ENCODE peak calls at places on chromosome 16, in six cellular contexts. One of them, this sample, is unnamed.

GRCh38 chr16:49811630-49812334 is 44.1 kb downstream of the ZNF423 start:
- DNase-seq in EL: no peak
- DNase-seq in smooth muscle cell of the brain vasculature: no peak
- DNase-seq in ELF-1: peak; percentile 65
- DNase-seq in hypothalamus: no peak
- DNase-seq in stimulated activated CD8-positive, alpha-beta memory T cell treated with anti-CD3 and anti-CD28 coated beads, Interleukin-4, amount 100 ng/mL, for 1 hour: no peak
- DNase-seq in this sample: no peak

GRCh38 chr16:50354629-50355456 is 13.9 kb downstream of the BRD7 start:
- DNase-seq in stimulated activated CD8-positive, alpha-beta memory T cell treated with anti-CD3 and anti-CD28 coated beads, Interleukin-4, amount 100 ng/mL, for 1 hour: no peak
- DNase-seq in hypothalamus: no peak
- DNase-seq in ELF-1: no peak
- DNase-seq in EL: peak; percentile 8
- DNase-seq in smooth muscle cell of the brain vasculature: no peak
- DNase-seq in this sample: no peak

GRCh38 chr16:23026777-23027362 is 122.4 kb downstream of the USP31 start:
- DNase-seq in ELF-1: peak; percentile 61
- DNase-seq in stimulated activated CD8-positive, alpha-beta memory T cell treated with anti-CD3 and anti-CD28 coated beads, Interleukin-4, amount 100 ng/mL, for 1 hour: no peak
- DNase-seq in hypothalamus: no peak
- DNase-seq in smooth muscle cell of the brain vasculature: peak; percentile 1
- DNase-seq in EL: peak; percentile 20
- DNase-seq in this sample: no peak

GRCh38 chr16:21184834-21185233 is 26.4 kb downstream of the LDAF1 start:
- DNase-seq in EL: no peak
- DNase-seq in ELF-1: no peak
- DNase-seq in smooth muscle cell of the brain vasculature: no peak
- DNase-seq in hypothalamus: no peak
- DNase-seq in stimulated activated CD8-positive, alpha-beta memory T cell treated with anti-CD3 and anti-CD28 coated beads, Interleukin-4, amount 100 ng/mL, for 1 hour: no peak
- DNase-seq in this sample: no peak

GRCh38 chr16:11045441-11045840 is 101.1 kb downstream of the CLEC16A start:
- DNase-seq in stimulated activated CD8-positive, alpha-beta memory T cell treated with anti-CD3 and anti-CD28 coated beads, Interleukin-4, amount 100 ng/mL, for 1 hour: no peak
- DNase-seq in hypothalamus: no peak
- DNase-seq in smooth muscle cell of the brain vasculature: no peak
- DNase-seq in EL: no peak
- DNase-seq in ELF-1: no peak
- DNase-seq in this sample: no peak

GRCh38 chr16:49757744-49758069 is 98.2 kb downstream of the ZNF423 start:
- DNase-seq in smooth muscle cell of the brain vasculature: no peak
- DNase-seq in stimulated activated CD8-positive, alpha-beta memory T cell treated with anti-CD3 and anti-CD28 coated beads, Interleukin-4, amount 100 ng/mL, for 1 hour: no peak
- DNase-seq in hypothalamus: no peak
- DNase-seq in EL: no peak
- DNase-seq in ELF-1: no peak
- DNase-seq in this sample: no peak

GRCh38 chr16:87352818-87353217 is 30.8 kb downstream of the FBXO31 start:
- DNase-seq in ELF-1: no peak
- DNase-seq in hypothalamus: no peak
- DNase-seq in smooth muscle cell of the brain vasculature: no peak
- DNase-seq in EL: no peak
- DNase-seq in stimulated activated CD8-positive, alpha-beta memory T cell treated with anti-CD3 and anti-CD28 coated beads, Interleukin-4, amount 100 ng/mL, for 1 hour: no peak
- DNase-seq in this sample: no peak

GRCh38 chr16:5738586-5738985 is 641.0 kb upstream of the EEF2KMT start:
- DNase-seq in stimulated activated CD8-positive, alpha-beta memory T cell treated with anti-CD3 and anti-CD28 coated beads, Interleukin-4, amount 100 ng/mL, for 1 hour: no peak
- DNase-seq in ELF-1: no peak
- DNase-seq in smooth muscle cell of the brain vasculature: no peak
- DNase-seq in hypothalamus: no peak
- DNase-seq in EL: no peak
- DNase-seq in this sample: no peak

GRCh38 chr16:80375973-80376372 is 164.8 kb upstream of the DYNLRB2 start:
- DNase-seq in ELF-1: no peak
- DNase-seq in stimulated activated CD8-positive, alpha-beta memory T cell treated with anti-CD3 and anti-CD28 coated beads, Interleukin-4, amount 100 ng/mL, for 1 hour: no peak
- DNase-seq in smooth muscle cell of the brain vasculature: no peak
- DNase-seq in hypothalamus: no peak
- DNase-seq in EL: peak; percentile 5
- DNase-seq in this sample: no peak

GRCh38 chr16:86517652-86518258 is 7.4 kb downstream of the FOXF1 start:
- DNase-seq in EL: peak; percentile 69
- DNase-seq in stimulated activated CD8-positive, alpha-beta memory T cell treated with anti-CD3 and anti-CD28 coated beads, Interleukin-4, amount 100 ng/mL, for 1 hour: no peak
- DNase-seq in ELF-1: peak; percentile 83
- DNase-seq in hypothalamus: no peak
- DNase-seq in smooth muscle cell of the brain vasculature: no peak
- DNase-seq in this sample: no peak

GRCh38 chr16:54602666-54603065 is 316.1 kb upstream of the IRX3 start:
- DNase-seq in hypothalamus: no peak
- DNase-seq in stimulated activated CD8-positive, alpha-beta memory T cell treated with anti-CD3 and anti-CD28 coated beads, Interleukin-4, amount 100 ng/mL, for 1 hour: no peak
- DNase-seq in ELF-1: no peak
- DNase-seq in EL: no peak
- DNase-seq in smooth muscle cell of the brain vasculature: no peak
- DNase-seq in this sample: no peak

GRCh38 chr16:71367243-71367976 is 8.9 kb downstream of the CALB2 start:
- DNase-seq in stimulated activated CD8-positive, alpha-beta memory T cell treated with anti-CD3 and anti-CD28 coated beads, Interleukin-4, amount 100 ng/mL, for 1 hour: no peak
- DNase-seq in smooth muscle cell of the brain vasculature: no peak
- DNase-seq in ELF-1: peak; percentile 87
- DNase-seq in hypothalamus: no peak
- DNase-seq in EL: peak; percentile 58
- DNase-seq in this sample: no peak

GRCh38 chr16:69397821-69398521 is 12.2 kb upstream of the TERF2 start:
- DNase-seq in EL: peak; percentile 86
- DNase-seq in stimulated activated CD8-positive, alpha-beta memory T cell treated with anti-CD3 and anti-CD28 coated beads, Interleukin-4, amount 100 ng/mL, for 1 hour: no peak
- DNase-seq in ELF-1: peak; percentile 78
- DNase-seq in smooth muscle cell of the brain vasculature: peak; percentile 70
- DNase-seq in hypothalamus: no peak
- DNase-seq in this sample: no peak

GRCh38 chr16:66007717-66008116 is 358.8 kb upstream of the CDH5 start:
- DNase-seq in EL: peak; percentile 79
- DNase-seq in ELF-1: no peak
- DNase-seq in stimulated activated CD8-positive, alpha-beta memory T cell treated with anti-CD3 and anti-CD28 coated beads, Interleukin-4, amount 100 ng/mL, for 1 hour: no peak
- DNase-seq in hypothalamus: no peak
- DNase-seq in smooth muscle cell of the brain vasculature: no peak
- DNase-seq in this sample: no peak

GRCh38 chr16:23448392-23448791 is 4.6 kb downstream of the COG7 start:
- DNase-seq in stimulated activated CD8-positive, alpha-beta memory T cell treated with anti-CD3 and anti-CD28 coated beads, Interleukin-4, amount 100 ng/mL, for 1 hour: no peak
- DNase-seq in EL: no peak
- DNase-seq in hypothalamus: no peak
- DNase-seq in ELF-1: no peak
- DNase-seq in smooth muscle cell of the brain vasculature: no peak
- DNase-seq in this sample: no peak

GRCh38 chr16:85057212-85057889 is 29.8 kb downstream of the KIAA0513 start:
- DNase-seq in stimulated activated CD8-positive, alpha-beta memory T cell treated with anti-CD3 and anti-CD28 coated beads, Interleukin-4, amount 100 ng/mL, for 1 hour: no peak
- DNase-seq in hypothalamus: no peak
- DNase-seq in smooth muscle cell of the brain vasculature: no peak
- DNase-seq in EL: no peak
- DNase-seq in ELF-1: peak; percentile 44
- DNase-seq in this sample: no peak

GRCh38 chr16:1745900-1746692 is 25.2 kb downstream of the NME3 start:
- DNase-seq in hypothalamus: no peak
- DNase-seq in EL: peak; percentile 98
- DNase-seq in ELF-1: peak; percentile 78
- DNase-seq in smooth muscle cell of the brain vasculature: peak; percentile 50
- DNase-seq in stimulated activated CD8-positive, alpha-beta memory T cell treated with anti-CD3 and anti-CD28 coated beads, Interleukin-4, amount 100 ng/mL, for 1 hour: no peak
- DNase-seq in this sample: no peak

GRCh38 chr16:49283376-49284049 is 1.9 kb upstream of the CBLN1 start:
- DNase-seq in hypothalamus: no peak
- DNase-seq in ELF-1: no peak
- DNase-seq in smooth muscle cell of the brain vasculature: no peak
- DNase-seq in EL: no peak
- DNase-seq in stimulated activated CD8-positive, alpha-beta memory T cell treated with anti-CD3 and anti-CD28 coated beads, Interleukin-4, amount 100 ng/mL, for 1 hour: no peak
- DNase-seq in this sample: no peak

GRCh38 chr16:2008009-2008526 is 1.6 kb downstream of the ZNF598 start:
- DNase-seq in hypothalamus: no peak
- DNase-seq in stimulated activated CD8-positive, alpha-beta memory T cell treated with anti-CD3 and anti-CD28 coated beads, Interleukin-4, amount 100 ng/mL, for 1 hour: no peak
- DNase-seq in smooth muscle cell of the brain vasculature: no peak
- DNase-seq in EL: peak; percentile 60
- DNase-seq in ELF-1: no peak
- DNase-seq in this sample: no peak